ENCODE peak calls at places on chromosome 7, in four cellular contexts. J is GM23248, T is GM23338, N is hepatocyte. X is an unnamed sample.
A peak's percentile ranks its signal among the peaks of the same experiment; 100 is the strongest.

GRCh38 chr7:44431091-44431608 is 59.3 kb downstream of the NUDCD3 start:
- DNase-seq in J (no peak), T (peak; percentile 69), N (peak; percentile 17), X (peak; percentile 84)

GRCh38 chr7:14305233-14305866 is 315.9 kb upstream of the ETV1 start:
- DNase-seq in J (no peak), T (no peak), N (no peak), X (no peak)

GRCh38 chr7:157576415-157576814 is 239.6 kb downstream of the DNAJB6 start:
- DNase-seq in J (no peak), T (no peak), N (no peak), X (no peak)

GRCh38 chr7:155369766-155370165 is 72.1 kb downstream of the INSIG1 start:
- DNase-seq in J (no peak), T (no peak), N (no peak), X (no peak)

GRCh38 chr7:102473271-102473991 is 5.3 kb downstream of the POLR2J start:
- DNase-seq in J (no peak), T (no peak), N (peak; percentile 6), X (no peak)

GRCh38 chr7:33050425-33051318 is 11.9 kb downstream of the NT5C3A start:
- DNase-seq in J (peak; percentile 61), T (peak; percentile 45), N (peak; percentile 56), X (peak; percentile 60)

GRCh38 chr7:108004220-108005142 is 1.5 kb upstream of the LAMB1 start:
- DNase-seq in J (peak; percentile 63), T (peak; percentile 54), N (peak; percentile 80), X (no peak)

GRCh38 chr7:44762300-44762699 is 13.7 kb downstream of the ZMIZ2 start:
- DNase-seq in J (no peak), T (no peak), N (no peak), X (no peak)

GRCh38 chr7:54542920-54543539 is 855 bp downstream of the VSTM2A start:
- DNase-seq in J (peak; percentile 42), T (peak; percentile 71), N (peak; percentile 65), X (no peak)

GRCh38 chr7:135743907-135744789 is 4.5 kb downstream of the FAM180A start:
- DNase-seq in J (peak; percentile 81), T (no peak), N (no peak), X (no peak)

GRCh38 chr7:33958126-33958525 is 52.8 kb downstream of the BMPER start:
- DNase-seq in J (no peak), T (no peak), N (no peak), X (no peak)

GRCh38 chr7:153103219-153103618 is 343.7 kb downstream of the ACTR3B start:
- DNase-seq in J (no peak), T (peak; percentile 23), N (no peak), X (no peak)

GRCh38 chr7:68078311-68078710 is 1081.7 kb downstream of the TYW1 start:
- DNase-seq in J (no peak), T (no peak), N (no peak), X (no peak)

GRCh38 chr7:22187691-22188348 is 169.1 kb downstream of the RAPGEF5 start:
- DNase-seq in J (no peak), T (no peak), N (no peak), X (no peak)

GRCh38 chr7:137768371-137768770 is 78.4 kb downstream of the DGKI start:
- DNase-seq in J (peak; percentile 46), T (no peak), N (no peak), X (no peak)

GRCh38 chr7:116164552-116164951 is 45.8 kb upstream of the TES start:
- DNase-seq in J (peak; percentile 24), T (no peak), N (no peak), X (no peak)

GRCh38 chr7:74141705-74142104 is 32.5 kb upstream of the EIF4H start:
- DNase-seq in J (no peak), T (no peak), N (no peak), X (peak; percentile 18)

GRCh38 chr7:32143271-32143670 is 73.1 kb upstream of the PDE1C start:
- DNase-seq in J (no peak), T (no peak), N (no peak), X (no peak)

GRCh38 chr7:77415474-77415821 is 701 bp downstream of the GSAP start:
- DNase-seq in J (peak; percentile 39), T (peak; percentile 43), N (peak; percentile 28), X (no peak)

GRCh38 chr7:45661302-45661995 is 87.3 kb downstream of the ADCY1 start:
- DNase-seq in J (no peak), T (no peak), N (no peak), X (no peak)

GRCh38 chr7:46616636-46617035 is 695.6 kb upstream of the IGFBP3 start:
- DNase-seq in J (peak; percentile 20), T (no peak), N (no peak), X (no peak)

GRCh38 chr7:17070117-17070750 is 188.5 kb upstream of the AGR3 start:
- DNase-seq in J (no peak), T (no peak), N (no peak), X (no peak)

GRCh38 chr7:83782628-83783027 is 133.7 kb upstream of the SEMA3E start:
- DNase-seq in J (peak; percentile 33), T (no peak), N (no peak), X (no peak)

GRCh38 chr7:27901028-27901760 is 161.2 kb downstream of the TAX1BP1 start:
- DNase-seq in J (peak; percentile 84), T (no peak), N (no peak), X (peak; percentile 68)

GRCh38 chr7:85423209-85423895 is 236.5 kb upstream of the SEMA3D start:
- DNase-seq in J (no peak), T (no peak), N (no peak), X (no peak)

GRCh38 chr7:139749545-139749944 is 28.3 kb downstream of the HIPK2 start:
- DNase-seq in J (no peak), T (no peak), N (no peak), X (no peak)

GRCh38 chr7:37109853-37110252 is 338.8 kb downstream of the ELMO1 start:
- DNase-seq in J (no peak), T (peak; percentile 22), N (no peak), X (no peak)
- H3K9me2 ChIP-seq in J (no peaks in the 10 kb centered on the region), T (peaks cover 2% of the 10 kb centered on the region), N (no peaks in the 10 kb centered on the region), X (no peaks in the 10 kb centered on the region)

GRCh38 chr7:69602522-69602921 is 4.2 kb downstream of the AUTS2 start:
- DNase-seq in J (no peak), T (no peak), N (no peak), X (no peak)
- H3K79me2 ChIP-seq in J (no peaks in the 10 kb centered on the region), T (peaks cover 44% of the 10 kb centered on the region), N (peaks cover 66% of the 10 kb centered on the region), X (peaks cover 87% of the 10 kb centered on the region)

GRCh38 chr7:96986901-96987300 is 18.5 kb upstream of the DLX6 start:
- DNase-seq in J (no peak), T (no peak), N (no peak), X (no peak)
- H3K9me2 ChIP-seq in J (no peaks in the 10 kb centered on the region), T (no peaks in the 10 kb centered on the region), N (no peaks in the 10 kb centered on the region), X (no peaks in the 10 kb centered on the region)

GRCh38 chr7:91846436-91846835 is 34.1 kb downstream of the MTERF1 start:
- DNase-seq in J (peak; percentile 49), T (no peak), N (no peak), X (no peak)
- H3K79me2 ChIP-seq in J (no peaks in the 10 kb centered on the region), T (no peaks in the 10 kb centered on the region), N (no peaks in the 10 kb centered on the region), X (no peaks in the 10 kb centered on the region)

GRCh38 chr7:80511964-80512363 is at the start of gene GNAT3:
- DNase-seq in J (no peak), T (no peak), N (no peak), X (no peak)
- H3K9me2 ChIP-seq in J (no peaks in the 10 kb centered on the region), T (no peaks in the 10 kb centered on the region), N (no peaks in the 10 kb centered on the region), X (no peaks in the 10 kb centered on the region)

GRCh38 chr7:66682350-66683093 is 53.8 kb downstream of the KCTD7 start:
- DNase-seq in J (peak; percentile 86), T (peak; percentile 69), N (no peak), X (peak; percentile 36)

GRCh38 chr7:66689081-66689480 is 51.5 kb upstream of the RABGEF1 start:
- DNase-seq in J (no peak), T (no peak), N (no peak), X (no peak)

GRCh38 chr7:66681491-66682349 is 53.0 kb downstream of the KCTD7 start:
- DNase-seq in J (peak; percentile 99), T (peak; percentile 98), N (peak; percentile 96), X (peak; percentile 95)

GRCh38 chr7:66683770-66684123 is 55.1 kb downstream of the KCTD7 start:
- DNase-seq in J (peak; percentile 59), T (no peak), N (no peak), X (no peak)

GRCh38 chr7:66687186-66687585 is 53.3 kb upstream of the RABGEF1 start:
- DNase-seq in J (no peak), T (no peak), N (no peak), X (no peak)
- H3K79me2 ChIP-seq in J (peaks cover 90% of the 10 kb centered on the region), T (peaks cover 17% of the 10 kb centered on the region), N (peaks cover 88% of the 10 kb centered on the region), X (peaks cover 11% of the 10 kb centered on the region)

GRCh38 chr7:64687249-64687648 is 21.3 kb downstream of the ZNF107 start:
- DNase-seq in J (no peak), T (no peak), N (no peak), X (peak; percentile 94)

GRCh38 chr7:64686493-64687184 is 20.7 kb downstream of the ZNF107 start:
- DNase-seq in J (no peak), T (no peak), N (no peak), X (peak; percentile 93)

GRCh38 chr7:64691831-64692230 is 25.9 kb downstream of the ZNF107 start:
- DNase-seq in J (no peak), T (no peak), N (no peak), X (no peak)
- H3K9me2 ChIP-seq in J (no peaks in the 10 kb centered on the region), T (no peaks in the 10 kb centered on the region), N (no peaks in the 10 kb centered on the region), X (no peaks in the 10 kb centered on the region)